ENCODE peak calls at places on chromosomes 16 and 17, in nine cellular contexts. One of them, this sample, is unnamed.

GRCh38 chr16:11914210-11914758 is 1.5 kb downstream of the GSPT1 start:
- DNase-seq in foreskin fibroblast: no peak
- DNase-seq in psoas muscle: no peak
- DNase-seq in fibroblast of the aortic adventitia: no peak
- DNase-seq in breast epithelium: no peak
- DNase-seq in AG04450: no peak
- DNase-seq in WERI-Rb-1: no peak
- DNase-seq in CD8-positive, alpha-beta T cell: no peak
- DNase-seq in heart left ventricle: no peak
- DNase-seq in this sample: no peak

GRCh38 chr16:1082952-1083675 is 10.6 kb downstream of the SSTR5 start:
- DNase-seq in foreskin fibroblast: no peak
- DNase-seq in psoas muscle: no peak
- DNase-seq in fibroblast of the aortic adventitia: no peak
- DNase-seq in breast epithelium: no peak
- DNase-seq in AG04450: no peak
- DNase-seq in WERI-Rb-1: no peak
- DNase-seq in CD8-positive, alpha-beta T cell: no peak
- DNase-seq in heart left ventricle: no peak
- DNase-seq in this sample: no peak

GRCh38 chr17:65473985-65474384 is 87.5 kb downstream of the AXIN2 start:
- DNase-seq in foreskin fibroblast: no peak
- DNase-seq in psoas muscle: no peak
- DNase-seq in fibroblast of the aortic adventitia: no peak
- DNase-seq in breast epithelium: no peak
- DNase-seq in AG04450: no peak
- DNase-seq in WERI-Rb-1: no peak
- DNase-seq in CD8-positive, alpha-beta T cell: no peak
- DNase-seq in heart left ventricle: no peak
- DNase-seq in this sample: no peak

GRCh38 chr16:47392114-47392513 is 68.7 kb downstream of the ITFG1 start:
- DNase-seq in foreskin fibroblast: no peak
- DNase-seq in psoas muscle: no peak
- DNase-seq in fibroblast of the aortic adventitia: no peak
- DNase-seq in breast epithelium: no peak
- DNase-seq in AG04450: no peak
- DNase-seq in WERI-Rb-1: no peak
- DNase-seq in CD8-positive, alpha-beta T cell: no peak
- DNase-seq in heart left ventricle: no peak
- DNase-seq in this sample: peak; percentile 48

GRCh38 chr17:50721194-50722010 is 2.0 kb downstream of the LUC7L3 start:
- DNase-seq in foreskin fibroblast: peak; percentile 31
- DNase-seq in psoas muscle: no peak
- DNase-seq in fibroblast of the aortic adventitia: no peak
- DNase-seq in breast epithelium: no peak
- DNase-seq in AG04450: no peak
- DNase-seq in WERI-Rb-1: no peak
- DNase-seq in CD8-positive, alpha-beta T cell: no peak
- DNase-seq in heart left ventricle: no peak
- DNase-seq in this sample: no peak

GRCh38 chr16:84058664-84059063 is 16.1 kb upstream of the SLC38A8 start:
- DNase-seq in foreskin fibroblast: no peak
- DNase-seq in psoas muscle: peak; percentile 38
- DNase-seq in fibroblast of the aortic adventitia: no peak
- DNase-seq in breast epithelium: no peak
- DNase-seq in AG04450: no peak
- DNase-seq in WERI-Rb-1: no peak
- DNase-seq in CD8-positive, alpha-beta T cell: no peak
- DNase-seq in heart left ventricle: peak; percentile 52
- DNase-seq in this sample: no peak

GRCh38 chr17:67879662-67880061 is 54.4 kb downstream of the BPTF start:
- DNase-seq in foreskin fibroblast: no peak
- DNase-seq in psoas muscle: no peak
- DNase-seq in fibroblast of the aortic adventitia: peak; percentile 6
- DNase-seq in breast epithelium: no peak
- DNase-seq in AG04450: no peak
- DNase-seq in WERI-Rb-1: no peak
- DNase-seq in CD8-positive, alpha-beta T cell: no peak
- DNase-seq in heart left ventricle: no peak
- DNase-seq in this sample: no peak

GRCh38 chr16:86874141-86874540 is 295.8 kb downstream of the FOXL1 start:
- DNase-seq in foreskin fibroblast: peak; percentile 42
- DNase-seq in psoas muscle: no peak
- DNase-seq in fibroblast of the aortic adventitia: no peak
- DNase-seq in breast epithelium: no peak
- DNase-seq in AG04450: no peak
- DNase-seq in WERI-Rb-1: peak; percentile 41
- DNase-seq in CD8-positive, alpha-beta T cell: no peak
- DNase-seq in heart left ventricle: no peak
- DNase-seq in this sample: peak; percentile 67

GRCh38 chr16:785563-786535 is 2.3 kb downstream of the RPUSD1 start:
- DNase-seq in foreskin fibroblast: peak; percentile 75
- DNase-seq in psoas muscle: peak; percentile 81
- DNase-seq in fibroblast of the aortic adventitia: peak; percentile 44
- DNase-seq in breast epithelium: peak; percentile 79
- DNase-seq in AG04450: no peak
- DNase-seq in WERI-Rb-1: peak; percentile 91
- DNase-seq in CD8-positive, alpha-beta T cell: peak; percentile 84
- DNase-seq in heart left ventricle: peak; percentile 54
- DNase-seq in this sample: peak; percentile 92

GRCh38 chr16:337975-338575 is 14.4 kb downstream of the AXIN1 start:
- DNase-seq in foreskin fibroblast: no peak
- DNase-seq in psoas muscle: no peak
- DNase-seq in fibroblast of the aortic adventitia: no peak
- DNase-seq in breast epithelium: no peak
- DNase-seq in AG04450: no peak
- DNase-seq in WERI-Rb-1: no peak
- DNase-seq in CD8-positive, alpha-beta T cell: no peak
- DNase-seq in heart left ventricle: no peak
- DNase-seq in this sample: no peak

GRCh38 chr17:5715478-5715877 is 131.2 kb upstream of the NLRP1 start:
- DNase-seq in foreskin fibroblast: peak; percentile 15
- DNase-seq in psoas muscle: no peak
- DNase-seq in fibroblast of the aortic adventitia: no peak
- DNase-seq in breast epithelium: no peak
- DNase-seq in AG04450: no peak
- DNase-seq in WERI-Rb-1: no peak
- DNase-seq in CD8-positive, alpha-beta T cell: no peak
- DNase-seq in heart left ventricle: no peak
- DNase-seq in this sample: no peak

GRCh38 chr17:55285340-55286301 is 20.9 kb downstream of the HLF start:
- DNase-seq in foreskin fibroblast: peak; percentile 92
- DNase-seq in psoas muscle: peak; percentile 94
- DNase-seq in fibroblast of the aortic adventitia: peak; percentile 90
- DNase-seq in breast epithelium: peak; percentile 87
- DNase-seq in AG04450: no peak
- DNase-seq in WERI-Rb-1: no peak
- DNase-seq in CD8-positive, alpha-beta T cell: no peak
- DNase-seq in heart left ventricle: peak; percentile 92
- DNase-seq in this sample: no peak

GRCh38 chr17:6163632-6164319 is 93.6 kb downstream of the WSCD1 start:
- DNase-seq in foreskin fibroblast: peak; percentile 46
- DNase-seq in psoas muscle: no peak
- DNase-seq in fibroblast of the aortic adventitia: peak; percentile 2
- DNase-seq in breast epithelium: no peak
- DNase-seq in AG04450: no peak
- DNase-seq in WERI-Rb-1: no peak
- DNase-seq in CD8-positive, alpha-beta T cell: no peak
- DNase-seq in heart left ventricle: no peak
- DNase-seq in this sample: no peak

GRCh38 chr16:75763250-75763649 is 37.0 kb upstream of the CPHXL start:
- DNase-seq in foreskin fibroblast: no peak
- DNase-seq in psoas muscle: no peak
- DNase-seq in fibroblast of the aortic adventitia: no peak
- DNase-seq in breast epithelium: no peak
- DNase-seq in AG04450: no peak
- DNase-seq in WERI-Rb-1: no peak
- DNase-seq in CD8-positive, alpha-beta T cell: no peak
- DNase-seq in heart left ventricle: no peak
- DNase-seq in this sample: no peak

DNA sequence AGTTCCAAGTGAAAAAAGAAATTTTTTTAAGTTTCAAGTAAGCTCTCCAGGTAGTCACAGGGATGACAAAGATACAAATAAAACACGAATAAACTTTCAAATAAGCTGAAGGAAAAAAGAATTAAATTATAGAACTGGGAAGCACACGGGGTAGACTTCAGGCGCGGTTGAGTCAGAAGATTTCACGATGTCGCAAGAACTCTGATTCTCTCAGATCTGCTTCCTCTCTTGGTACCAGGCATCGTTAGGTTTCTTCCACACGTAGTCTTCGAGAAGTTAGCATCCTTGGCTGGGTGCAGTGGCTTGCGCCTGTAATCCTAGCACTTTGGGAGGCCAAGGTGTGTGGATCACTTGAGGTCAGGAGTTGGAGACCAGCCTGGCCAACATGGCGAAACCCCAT is 784.1 kb upstream of the RBFOX1 start:
- DNase-seq in foreskin fibroblast: no peak
- DNase-seq in psoas muscle: no peak
- DNase-seq in fibroblast of the aortic adventitia: no peak
- DNase-seq in breast epithelium: no peak
- DNase-seq in AG04450: no peak
- DNase-seq in WERI-Rb-1: no peak
- DNase-seq in CD8-positive, alpha-beta T cell: no peak
- DNase-seq in heart left ventricle: no peak
- DNase-seq in this sample: no peak
- TF ChIP-seq CTCF in foreskin fibroblast: no peak
- TF ChIP-seq CTCF in psoas muscle: no peak
- TF ChIP-seq CTCF in fibroblast of the aortic adventitia: no peak
- TF ChIP-seq CTCF in breast epithelium: no peak
- TF ChIP-seq CTCF in AG04450: no peak
- TF ChIP-seq CTCF in WERI-Rb-1: no peak
- TF ChIP-seq CTCF in CD8-positive, alpha-beta T cell: no peak
- TF ChIP-seq CTCF in heart left ventricle: no peak
- TF ChIP-seq CTCF in this sample: no peak

GRCh38 chr16:81633147-81633619 is 145.9 kb upstream of the PLCG2 start:
- DNase-seq in foreskin fibroblast: no peak
- DNase-seq in psoas muscle: no peak
- DNase-seq in fibroblast of the aortic adventitia: no peak
- DNase-seq in breast epithelium: no peak
- DNase-seq in AG04450: no peak
- DNase-seq in WERI-Rb-1: peak; percentile 18
- DNase-seq in CD8-positive, alpha-beta T cell: peak; percentile 63
- DNase-seq in heart left ventricle: no peak
- DNase-seq in this sample: peak; percentile 76
- TF ChIP-seq CTCF in foreskin fibroblast: peak; percentile 4
- TF ChIP-seq CTCF in psoas muscle: no peak
- TF ChIP-seq CTCF in fibroblast of the aortic adventitia: no peak
- TF ChIP-seq CTCF in breast epithelium: peak; percentile 31
- TF ChIP-seq CTCF in AG04450: no peak
- TF ChIP-seq CTCF in WERI-Rb-1: peak; percentile 31
- TF ChIP-seq CTCF in CD8-positive, alpha-beta T cell: peak; percentile 26
- TF ChIP-seq CTCF in heart left ventricle: no peak
- TF ChIP-seq CTCF in this sample: peak; percentile 82

GRCh38 chr16:10886739-10887269 is 9.8 kb downstream of the CIITA start:
- DNase-seq in foreskin fibroblast: no peak
- DNase-seq in psoas muscle: no peak
- DNase-seq in fibroblast of the aortic adventitia: no peak
- DNase-seq in breast epithelium: no peak
- DNase-seq in AG04450: no peak
- DNase-seq in WERI-Rb-1: no peak
- DNase-seq in CD8-positive, alpha-beta T cell: no peak
- DNase-seq in heart left ventricle: no peak
- DNase-seq in this sample: no peak
- TF ChIP-seq CTCF in foreskin fibroblast: no peak
- TF ChIP-seq CTCF in psoas muscle: no peak
- TF ChIP-seq CTCF in fibroblast of the aortic adventitia: no peak
- TF ChIP-seq CTCF in breast epithelium: no peak
- TF ChIP-seq CTCF in AG04450: no peak
- TF ChIP-seq CTCF in WERI-Rb-1: no peak
- TF ChIP-seq CTCF in CD8-positive, alpha-beta T cell: no peak
- TF ChIP-seq CTCF in heart left ventricle: no peak
- TF ChIP-seq CTCF in this sample: no peak

GRCh38 chr17:63434951-63435571 is 11.0 kb downstream of the CYB561 start:
- DNase-seq in foreskin fibroblast: peak; percentile 69
- DNase-seq in psoas muscle: peak; percentile 76
- DNase-seq in fibroblast of the aortic adventitia: peak; percentile 24
- DNase-seq in breast epithelium: peak; percentile 90
- DNase-seq in AG04450: no peak
- DNase-seq in WERI-Rb-1: no peak
- DNase-seq in CD8-positive, alpha-beta T cell: peak; percentile 62
- DNase-seq in heart left ventricle: peak; percentile 74
- DNase-seq in this sample: no peak

GRCh38 chr17:63433746-63434591 is 12.1 kb downstream of the CYB561 start:
- DNase-seq in foreskin fibroblast: peak; percentile 96
- DNase-seq in psoas muscle: peak; percentile 91
- DNase-seq in fibroblast of the aortic adventitia: peak; percentile 98
- DNase-seq in breast epithelium: no peak
- DNase-seq in AG04450: peak; percentile 82
- DNase-seq in WERI-Rb-1: no peak
- DNase-seq in CD8-positive, alpha-beta T cell: no peak
- DNase-seq in heart left ventricle: peak; percentile 79
- DNase-seq in this sample: no peak

GRCh38 chr17:63437287-63438091 is 8.6 kb downstream of the CYB561 start:
- DNase-seq in foreskin fibroblast: peak; percentile 52
- DNase-seq in psoas muscle: peak; percentile 64
- DNase-seq in fibroblast of the aortic adventitia: peak; percentile 30
- DNase-seq in breast epithelium: no peak
- DNase-seq in AG04450: no peak
- DNase-seq in WERI-Rb-1: no peak
- DNase-seq in CD8-positive, alpha-beta T cell: no peak
- DNase-seq in heart left ventricle: no peak
- DNase-seq in this sample: no peak

GRCh38 chr17:63436523-63437110 is 9.5 kb downstream of the CYB561 start:
- DNase-seq in foreskin fibroblast: peak; percentile 38
- DNase-seq in psoas muscle: peak; percentile 63
- DNase-seq in fibroblast of the aortic adventitia: peak; percentile 66
- DNase-seq in breast epithelium: no peak
- DNase-seq in AG04450: no peak
- DNase-seq in WERI-Rb-1: peak; percentile 95
- DNase-seq in CD8-positive, alpha-beta T cell: no peak
- DNase-seq in heart left ventricle: no peak
- DNase-seq in this sample: no peak

DNA sequence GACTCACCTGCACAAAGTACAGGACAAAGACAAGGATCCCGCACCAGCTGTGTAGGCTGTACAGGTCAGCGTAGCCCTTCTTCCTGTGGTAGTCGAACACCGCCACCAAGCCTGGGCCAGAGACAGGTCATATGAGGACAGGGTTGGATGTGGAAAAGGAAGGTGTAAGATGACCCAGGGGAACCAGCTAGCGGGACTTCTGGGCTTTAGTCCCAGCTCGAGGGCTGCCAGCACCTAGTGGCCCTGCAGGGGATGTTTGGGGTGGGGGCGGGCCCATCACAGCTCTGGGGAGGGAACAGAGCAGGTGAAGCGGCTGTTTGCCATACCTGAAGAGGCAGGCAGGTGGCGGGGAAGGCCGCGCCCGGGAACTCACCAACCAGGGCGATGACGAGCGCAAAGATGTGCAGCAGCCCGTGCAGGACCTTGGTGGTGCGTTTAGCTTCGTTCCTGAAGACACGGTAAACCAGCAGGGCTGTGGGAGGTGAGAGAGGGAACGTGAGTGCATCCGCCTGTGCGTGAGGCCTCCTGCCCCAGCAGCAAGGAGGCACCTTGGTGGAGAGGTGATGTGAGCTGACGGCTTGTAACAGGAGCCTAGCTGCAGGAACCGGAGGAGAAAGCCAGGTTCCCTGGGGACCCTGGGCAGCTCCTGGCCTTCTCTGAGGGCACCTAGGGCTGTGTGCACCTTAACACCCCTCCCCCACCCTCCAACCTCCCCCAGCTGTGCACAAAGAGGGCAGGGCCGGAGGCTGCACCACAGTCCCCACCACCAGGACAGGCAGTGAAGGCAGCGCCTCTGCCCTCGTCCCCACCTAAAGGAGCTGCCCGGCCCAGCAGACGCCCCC is 10.2 kb downstream of the CYB561 start:
- DNase-seq in foreskin fibroblast: no peak
- DNase-seq in psoas muscle: no peak
- DNase-seq in fibroblast of the aortic adventitia: no peak
- DNase-seq in breast epithelium: peak; percentile 74
- DNase-seq in AG04450: no peak
- DNase-seq in WERI-Rb-1: no peak
- DNase-seq in CD8-positive, alpha-beta T cell: no peak
- DNase-seq in heart left ventricle: no peak
- DNase-seq in this sample: no peak
- TF ChIP-seq CTCF in foreskin fibroblast: no peak
- TF ChIP-seq CTCF in psoas muscle: no peak
- TF ChIP-seq CTCF in fibroblast of the aortic adventitia: no peak
- TF ChIP-seq CTCF in breast epithelium: peak; percentile 71
- TF ChIP-seq CTCF in AG04450: no peak
- TF ChIP-seq CTCF in WERI-Rb-1: peak; percentile 10
- TF ChIP-seq CTCF in CD8-positive, alpha-beta T cell: no peak
- TF ChIP-seq CTCF in heart left ventricle: no peak
- TF ChIP-seq CTCF in this sample: no peak